ENCODE peak calls at places on chromosome 12, in four cellular contexts. D, U, X and Q are unnamed samples.

GRCh38 chr12:12993367-12993766 is 6.7 kb downstream of the HEBP1 start:
- DNase-seq in D (no peak), U (no peak), X (no peak), Q (no peak)

GRCh38 chr12:89547116-89547515 is 21.3 kb upstream of the POC1B start:
- DNase-seq in D (no peak), U (no peak), X (no peak), Q (no peak)

GRCh38 chr12:69024907-69025306 is 91.9 kb upstream of the CPM start:
- DNase-seq in D (no peak), U (peak; percentile 59), X (no peak), Q (no peak)

GRCh38 chr12:49643961-49644619 is 20.7 kb downstream of the PRPF40B start:
- DNase-seq in D (no peak), U (no peak), X (no peak), Q (no peak)

GRCh38 chr12:19196959-19197630 is 67.6 kb downstream of the PLEKHA5 start:
- DNase-seq in D (no peak), U (no peak), X (no peak), Q (no peak)

GRCh38 chr12:54360717-54361456 is 3.4 kb downstream of the GPR84 start:
- DNase-seq in D (no peak), U (peak; percentile 83), X (peak; percentile 66), Q (peak; percentile 88)

GRCh38 chr12:87813476-87814234 is 215.5 kb downstream of the C12orf50 start:
- DNase-seq in D (no peak), U (peak; percentile 88), X (no peak), Q (no peak)

GRCh38 chr12:100718212-100718611 is 76.4 kb upstream of the ANO4 start:
- DNase-seq in D (no peak), U (peak; percentile 3), X (no peak), Q (no peak)

GRCh38 chr12:84636801-84637285 is 275.8 kb downstream of the SLC6A15 start:
- DNase-seq in D (no peak), U (peak; percentile 66), X (no peak), Q (no peak)

GRCh38 chr12:70467908-70468733 is 102.0 kb downstream of the KCNMB4 start:
- DNase-seq in D (peak; percentile 45), U (no peak), X (no peak), Q (no peak)

GRCh38 chr12:121992059-121992879 is 29.4 kb upstream of the BCL7A start:
- DNase-seq in D (no peak), U (peak; percentile 97), X (no peak), Q (no peak)

GRCh38 chr12:15788266-15789214 is 648 bp downstream of the EPS8 start:
- DNase-seq in D (no peak), U (peak; percentile 63), X (peak; percentile 29), Q (peak; percentile 68)

GRCh38 chr12:13891902-13892301 is 89.5 kb downstream of the GRIN2B start:
- DNase-seq in D (no peak), U (no peak), X (no peak), Q (no peak)

GRCh38 chr12:122519418-122519817 is 7.3 kb downstream of the RSRC2 start:
- DNase-seq in D (no peak), U (no peak), X (no peak), Q (no peak)

GRCh38 chr12:122853582-122854245 is 18.5 kb downstream of the HIP1R start:
- DNase-seq in D (no peak), U (no peak), X (no peak), Q (no peak)

GRCh38 chr12:108394196-108394595 is 55.1 kb upstream of the CMKLR1 start:
- DNase-seq in D (peak; percentile 43), U (no peak), X (no peak), Q (no peak)

GRCh38 chr12:1926274-1926673 is 7.8 kb upstream of the CACNA2D4 start:
- DNase-seq in D (no peak), U (no peak), X (no peak), Q (peak; percentile 9)

GRCh38 chr12:117089463-117089862 is 9.8 kb downstream of the TESC start:
- DNase-seq in D (no peak), U (no peak), X (no peak), Q (no peak)

GRCh38 chr12:72071030-72071429 is 132.4 kb downstream of the TPH2 start:
- DNase-seq in D (no peak), U (no peak), X (no peak), Q (no peak)
- TF ChIP-seq CTCF in D (no peak), U (no peak), X (no peak), Q (no peak)

DNA sequence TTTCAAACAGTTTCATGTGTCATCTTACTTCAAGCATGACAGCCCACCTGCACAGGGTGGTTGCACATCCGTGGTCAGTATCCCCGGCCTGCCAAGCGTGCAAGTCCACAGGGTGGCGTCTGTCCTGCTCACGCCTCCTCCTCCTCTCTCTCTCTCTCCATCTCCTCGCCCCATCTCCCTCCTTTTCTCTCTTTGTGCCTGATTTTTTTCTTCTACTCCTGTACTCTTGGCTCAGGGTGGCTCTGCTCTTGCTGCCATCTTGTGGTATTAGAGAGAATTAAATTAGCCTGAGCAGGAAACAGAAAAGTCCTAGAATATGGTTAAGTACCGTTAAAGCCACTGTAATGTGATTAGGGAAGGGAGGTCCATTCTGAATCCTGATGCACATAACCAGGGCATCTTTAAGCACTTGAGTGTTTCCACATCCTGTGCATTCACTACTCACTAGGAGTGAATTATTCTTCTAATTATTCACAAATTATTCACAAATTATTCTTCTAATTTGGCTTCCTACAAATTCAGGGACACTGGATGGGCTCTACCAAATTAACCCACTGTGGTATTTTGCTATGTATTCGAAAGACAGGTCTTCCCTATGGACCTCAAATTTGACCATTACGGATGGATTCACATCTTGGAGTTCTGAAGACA is 25.5 kb upstream of the DTX1 start:
- DNase-seq in D (no peak), U (peak; percentile 74), X (no peak), Q (no peak)
- TF ChIP-seq CTCF in D (peak; percentile 25), U (peak; percentile 71), X (peak; percentile 58), Q (peak; percentile 71)

GRCh38 chr12:56346663-56347062 is 8.0 kb downstream of the IL23A start:
- DNase-seq in D (no peak), U (no peak), X (no peak), Q (no peak)

GRCh38 chr12:56348776-56349175 is 10.1 kb downstream of the IL23A start:
- DNase-seq in D (no peak), U (no peak), X (no peak), Q (no peak)

GRCh38 chr12:56351325-56351724 is 8.6 kb downstream of the STAT2 start:
- DNase-seq in D (no peak), U (no peak), X (no peak), Q (no peak)

GRCh38 chr12:56350662-56351061 is 9.2 kb downstream of the STAT2 start:
- DNase-seq in D (no peak), U (no peak), X (no peak), Q (no peak)
- TF ChIP-seq CTCF in D (no peak), U (no peak), X (no peak), Q (no peak)

GRCh38 chr12:102064476-102064875 is 2.7 kb upstream of the WASHC3 start:
- DNase-seq in D (no peak), U (no peak), X (no peak), Q (no peak)
- TF ChIP-seq CTCF in D (no peak), U (no peak), X (no peak), Q (no peak)